ENCODE peak calls at places on chromosomes 6 and 20, in nine cellular contexts. One of them, this sample, is unnamed.

GRCh38 chr6:158793432-158793831 is 25.7 kb downstream of the EZR start:
- DNase-seq in stimulated activated CD8-positive, alpha-beta memory T cell treated with anti-CD3 and anti-CD28 coated beads, Interleukin-4, amount 100 ng/mL, for 1 hour: no peak
- DNase-seq in right cardiac atrium: no peak
- DNase-seq in activated CD8-positive, alpha-beta T cell treated with anti-CD3 and anti-CD28 coated beads, Interleukin-2, amount 10 ng/mL, durations not matched to agents 7 days and 5 days: no peak
- DNase-seq in uterus: no peak
- DNase-seq in ovary: no peak
- DNase-seq in aorta: no peak
- DNase-seq in kidney tubule cell: peak
- DNase-seq in activated effector memory CD4-positive, alpha-beta T cell treated with anti-CD3 and anti-CD28 coated beads, Interleukin-2, amount 50 U/mL, for 16 hours: no peak
- DNase-seq in this sample: no peak

GRCh38 chr6:105522626-105523322 is 119.9 kb upstream of the PREP start:
- DNase-seq in aorta: no peak
- DNase-seq in stimulated activated CD8-positive, alpha-beta memory T cell treated with anti-CD3 and anti-CD28 coated beads, Interleukin-4, amount 100 ng/mL, for 1 hour: no peak
- DNase-seq in kidney tubule cell: peak
- DNase-seq in uterus: no peak
- DNase-seq in ovary: no peak
- DNase-seq in right cardiac atrium: no peak
- DNase-seq in activated CD8-positive, alpha-beta T cell treated with anti-CD3 and anti-CD28 coated beads, Interleukin-2, amount 10 ng/mL, durations not matched to agents 7 days and 5 days: no peak
- DNase-seq in activated effector memory CD4-positive, alpha-beta T cell treated with anti-CD3 and anti-CD28 coated beads, Interleukin-2, amount 50 U/mL, for 16 hours: no peak
- DNase-seq in this sample: no peak

GRCh38 chr6:45930419-45931059 is 85.1 kb downstream of the CLIC5 start:
- DNase-seq in right cardiac atrium: peak
- DNase-seq in stimulated activated CD8-positive, alpha-beta memory T cell treated with anti-CD3 and anti-CD28 coated beads, Interleukin-4, amount 100 ng/mL, for 1 hour: peak
- DNase-seq in uterus: peak
- DNase-seq in aorta: peak
- DNase-seq in kidney tubule cell: peak
- DNase-seq in ovary: peak
- DNase-seq in activated CD8-positive, alpha-beta T cell treated with anti-CD3 and anti-CD28 coated beads, Interleukin-2, amount 10 ng/mL, durations not matched to agents 7 days and 5 days: peak
- DNase-seq in activated effector memory CD4-positive, alpha-beta T cell treated with anti-CD3 and anti-CD28 coated beads, Interleukin-2, amount 50 U/mL, for 16 hours: peak
- DNase-seq in this sample: peak

GRCh38 chr6:83221886-83222479 is 28.8 kb downstream of the RWDD2A start:
- DNase-seq in stimulated activated CD8-positive, alpha-beta memory T cell treated with anti-CD3 and anti-CD28 coated beads, Interleukin-4, amount 100 ng/mL, for 1 hour: no peak
- DNase-seq in ovary: no peak
- DNase-seq in right cardiac atrium: no peak
- DNase-seq in uterus: no peak
- DNase-seq in aorta: no peak
- DNase-seq in kidney tubule cell: peak
- DNase-seq in activated CD8-positive, alpha-beta T cell treated with anti-CD3 and anti-CD28 coated beads, Interleukin-2, amount 10 ng/mL, durations not matched to agents 7 days and 5 days: no peak
- DNase-seq in activated effector memory CD4-positive, alpha-beta T cell treated with anti-CD3 and anti-CD28 coated beads, Interleukin-2, amount 50 U/mL, for 16 hours: no peak
- DNase-seq in this sample: no peak

GRCh38 chr20:41632896-41633295 is 14.7 kb upstream of the CHD6 start:
- DNase-seq in activated CD8-positive, alpha-beta T cell treated with anti-CD3 and anti-CD28 coated beads, Interleukin-2, amount 10 ng/mL, durations not matched to agents 7 days and 5 days: no peak
- DNase-seq in stimulated activated CD8-positive, alpha-beta memory T cell treated with anti-CD3 and anti-CD28 coated beads, Interleukin-4, amount 100 ng/mL, for 1 hour: no peak
- DNase-seq in uterus: no peak
- DNase-seq in activated effector memory CD4-positive, alpha-beta T cell treated with anti-CD3 and anti-CD28 coated beads, Interleukin-2, amount 50 U/mL, for 16 hours: no peak
- DNase-seq in kidney tubule cell: peak
- DNase-seq in ovary: no peak
- DNase-seq in aorta: no peak
- DNase-seq in right cardiac atrium: no peak
- DNase-seq in this sample: no peak

GRCh38 chr6:101003075-101003474 is 121.9 kb upstream of the ASCC3 start:
- DNase-seq in ovary: no peak
- DNase-seq in stimulated activated CD8-positive, alpha-beta memory T cell treated with anti-CD3 and anti-CD28 coated beads, Interleukin-4, amount 100 ng/mL, for 1 hour: no peak
- DNase-seq in aorta: no peak
- DNase-seq in activated effector memory CD4-positive, alpha-beta T cell treated with anti-CD3 and anti-CD28 coated beads, Interleukin-2, amount 50 U/mL, for 16 hours: no peak
- DNase-seq in right cardiac atrium: no peak
- DNase-seq in kidney tubule cell: no peak
- DNase-seq in activated CD8-positive, alpha-beta T cell treated with anti-CD3 and anti-CD28 coated beads, Interleukin-2, amount 10 ng/mL, durations not matched to agents 7 days and 5 days: no peak
- DNase-seq in uterus: no peak
- DNase-seq in this sample: no peak

GRCh38 chr20:35663516-35663812 is 1.2 kb downstream of the CPNE1 start:
- DNase-seq in right cardiac atrium: no peak
- DNase-seq in activated CD8-positive, alpha-beta T cell treated with anti-CD3 and anti-CD28 coated beads, Interleukin-2, amount 10 ng/mL, durations not matched to agents 7 days and 5 days: no peak
- DNase-seq in stimulated activated CD8-positive, alpha-beta memory T cell treated with anti-CD3 and anti-CD28 coated beads, Interleukin-4, amount 100 ng/mL, for 1 hour: no peak
- DNase-seq in aorta: no peak
- DNase-seq in uterus: no peak
- DNase-seq in kidney tubule cell: peak
- DNase-seq in ovary: no peak
- DNase-seq in activated effector memory CD4-positive, alpha-beta T cell treated with anti-CD3 and anti-CD28 coated beads, Interleukin-2, amount 50 U/mL, for 16 hours: no peak
- DNase-seq in this sample: no peak

GRCh38 chr6:108914235-108915022 is 66.2 kb downstream of the ARMC2 start:
- DNase-seq in kidney tubule cell: peak
- DNase-seq in activated CD8-positive, alpha-beta T cell treated with anti-CD3 and anti-CD28 coated beads, Interleukin-2, amount 10 ng/mL, durations not matched to agents 7 days and 5 days: peak
- DNase-seq in right cardiac atrium: no peak
- DNase-seq in ovary: peak
- DNase-seq in aorta: no peak
- DNase-seq in uterus: no peak
- DNase-seq in activated effector memory CD4-positive, alpha-beta T cell treated with anti-CD3 and anti-CD28 coated beads, Interleukin-2, amount 50 U/mL, for 16 hours: peak
- DNase-seq in stimulated activated CD8-positive, alpha-beta memory T cell treated with anti-CD3 and anti-CD28 coated beads, Interleukin-4, amount 100 ng/mL, for 1 hour: no peak
- DNase-seq in this sample: no peak

GRCh38 chr6:95723638-95724037 is 146.3 kb downstream of the MANEA start:
- DNase-seq in kidney tubule cell: no peak
- DNase-seq in ovary: no peak
- DNase-seq in activated effector memory CD4-positive, alpha-beta T cell treated with anti-CD3 and anti-CD28 coated beads, Interleukin-2, amount 50 U/mL, for 16 hours: no peak
- DNase-seq in activated CD8-positive, alpha-beta T cell treated with anti-CD3 and anti-CD28 coated beads, Interleukin-2, amount 10 ng/mL, durations not matched to agents 7 days and 5 days: no peak
- DNase-seq in aorta: no peak
- DNase-seq in right cardiac atrium: no peak
- DNase-seq in stimulated activated CD8-positive, alpha-beta memory T cell treated with anti-CD3 and anti-CD28 coated beads, Interleukin-4, amount 100 ng/mL, for 1 hour: no peak
- DNase-seq in uterus: no peak
- DNase-seq in this sample: no peak

GRCh38 chr6:156912431-156912830 is 135.3 kb downstream of the ARID1B start:
- DNase-seq in activated CD8-positive, alpha-beta T cell treated with anti-CD3 and anti-CD28 coated beads, Interleukin-2, amount 10 ng/mL, durations not matched to agents 7 days and 5 days: peak
- DNase-seq in stimulated activated CD8-positive, alpha-beta memory T cell treated with anti-CD3 and anti-CD28 coated beads, Interleukin-4, amount 100 ng/mL, for 1 hour: no peak
- DNase-seq in uterus: no peak
- DNase-seq in right cardiac atrium: no peak
- DNase-seq in aorta: no peak
- DNase-seq in kidney tubule cell: no peak
- DNase-seq in ovary: no peak
- DNase-seq in activated effector memory CD4-positive, alpha-beta T cell treated with anti-CD3 and anti-CD28 coated beads, Interleukin-2, amount 50 U/mL, for 16 hours: no peak
- DNase-seq in this sample: no peak

GRCh38 chr20:32288225-32288849 is 10.9 kb downstream of the KIF3B start:
- DNase-seq in aorta: no peak
- DNase-seq in uterus: no peak
- DNase-seq in activated effector memory CD4-positive, alpha-beta T cell treated with anti-CD3 and anti-CD28 coated beads, Interleukin-2, amount 50 U/mL, for 16 hours: no peak
- DNase-seq in activated CD8-positive, alpha-beta T cell treated with anti-CD3 and anti-CD28 coated beads, Interleukin-2, amount 10 ng/mL, durations not matched to agents 7 days and 5 days: no peak
- DNase-seq in ovary: no peak
- DNase-seq in stimulated activated CD8-positive, alpha-beta memory T cell treated with anti-CD3 and anti-CD28 coated beads, Interleukin-4, amount 100 ng/mL, for 1 hour: no peak
- DNase-seq in right cardiac atrium: no peak
- DNase-seq in kidney tubule cell: no peak
- DNase-seq in this sample: no peak

GRCh38 chr6:83257791-83258190 is 64.6 kb downstream of the RWDD2A start:
- DNase-seq in activated effector memory CD4-positive, alpha-beta T cell treated with anti-CD3 and anti-CD28 coated beads, Interleukin-2, amount 50 U/mL, for 16 hours: no peak
- DNase-seq in activated CD8-positive, alpha-beta T cell treated with anti-CD3 and anti-CD28 coated beads, Interleukin-2, amount 10 ng/mL, durations not matched to agents 7 days and 5 days: no peak
- DNase-seq in stimulated activated CD8-positive, alpha-beta memory T cell treated with anti-CD3 and anti-CD28 coated beads, Interleukin-4, amount 100 ng/mL, for 1 hour: no peak
- DNase-seq in kidney tubule cell: no peak
- DNase-seq in aorta: no peak
- DNase-seq in uterus: no peak
- DNase-seq in ovary: no peak
- DNase-seq in right cardiac atrium: no peak
- DNase-seq in this sample: no peak

GRCh38 chr20:24102749-24103148 is 114.2 kb upstream of the GGTLC1 start:
- DNase-seq in activated effector memory CD4-positive, alpha-beta T cell treated with anti-CD3 and anti-CD28 coated beads, Interleukin-2, amount 50 U/mL, for 16 hours: no peak
- DNase-seq in uterus: no peak
- DNase-seq in right cardiac atrium: no peak
- DNase-seq in activated CD8-positive, alpha-beta T cell treated with anti-CD3 and anti-CD28 coated beads, Interleukin-2, amount 10 ng/mL, durations not matched to agents 7 days and 5 days: no peak
- DNase-seq in stimulated activated CD8-positive, alpha-beta memory T cell treated with anti-CD3 and anti-CD28 coated beads, Interleukin-4, amount 100 ng/mL, for 1 hour: no peak
- DNase-seq in kidney tubule cell: peak
- DNase-seq in aorta: no peak
- DNase-seq in ovary: no peak
- DNase-seq in this sample: no peak

GRCh38 chr6:43942616-43943015 is 172.6 kb downstream of the VEGFA start:
- DNase-seq in activated CD8-positive, alpha-beta T cell treated with anti-CD3 and anti-CD28 coated beads, Interleukin-2, amount 10 ng/mL, durations not matched to agents 7 days and 5 days: no peak
- DNase-seq in ovary: no peak
- DNase-seq in aorta: no peak
- DNase-seq in uterus: no peak
- DNase-seq in kidney tubule cell: no peak
- DNase-seq in stimulated activated CD8-positive, alpha-beta memory T cell treated with anti-CD3 and anti-CD28 coated beads, Interleukin-4, amount 100 ng/mL, for 1 hour: no peak
- DNase-seq in right cardiac atrium: no peak
- DNase-seq in activated effector memory CD4-positive, alpha-beta T cell treated with anti-CD3 and anti-CD28 coated beads, Interleukin-2, amount 50 U/mL, for 16 hours: no peak
- DNase-seq in this sample: peak

GRCh38 chr6:111805511-111806181 is 67.6 kb downstream of the FYN start:
- DNase-seq in stimulated activated CD8-positive, alpha-beta memory T cell treated with anti-CD3 and anti-CD28 coated beads, Interleukin-4, amount 100 ng/mL, for 1 hour: no peak
- DNase-seq in kidney tubule cell: peak
- DNase-seq in activated effector memory CD4-positive, alpha-beta T cell treated with anti-CD3 and anti-CD28 coated beads, Interleukin-2, amount 50 U/mL, for 16 hours: peak
- DNase-seq in ovary: no peak
- DNase-seq in uterus: no peak
- DNase-seq in aorta: no peak
- DNase-seq in activated CD8-positive, alpha-beta T cell treated with anti-CD3 and anti-CD28 coated beads, Interleukin-2, amount 10 ng/mL, durations not matched to agents 7 days and 5 days: peak
- DNase-seq in right cardiac atrium: no peak
- DNase-seq in this sample: no peak

GRCh38 chr6:135535989-135536414 is 38.5 kb upstream of the AHI1 start:
- DNase-seq in kidney tubule cell: peak
- DNase-seq in stimulated activated CD8-positive, alpha-beta memory T cell treated with anti-CD3 and anti-CD28 coated beads, Interleukin-4, amount 100 ng/mL, for 1 hour: no peak
- DNase-seq in aorta: no peak
- DNase-seq in ovary: peak
- DNase-seq in activated CD8-positive, alpha-beta T cell treated with anti-CD3 and anti-CD28 coated beads, Interleukin-2, amount 10 ng/mL, durations not matched to agents 7 days and 5 days: peak
- DNase-seq in right cardiac atrium: no peak
- DNase-seq in uterus: no peak
- DNase-seq in activated effector memory CD4-positive, alpha-beta T cell treated with anti-CD3 and anti-CD28 coated beads, Interleukin-2, amount 50 U/mL, for 16 hours: no peak
- DNase-seq in this sample: no peak

GRCh38 chr20:12173333-12173732 is 255.6 kb downstream of the BTBD3 start:
- DNase-seq in ovary: no peak
- DNase-seq in aorta: no peak
- DNase-seq in activated CD8-positive, alpha-beta T cell treated with anti-CD3 and anti-CD28 coated beads, Interleukin-2, amount 10 ng/mL, durations not matched to agents 7 days and 5 days: no peak
- DNase-seq in uterus: no peak
- DNase-seq in activated effector memory CD4-positive, alpha-beta T cell treated with anti-CD3 and anti-CD28 coated beads, Interleukin-2, amount 50 U/mL, for 16 hours: no peak
- DNase-seq in stimulated activated CD8-positive, alpha-beta memory T cell treated with anti-CD3 and anti-CD28 coated beads, Interleukin-4, amount 100 ng/mL, for 1 hour: no peak
- DNase-seq in right cardiac atrium: no peak
- DNase-seq in kidney tubule cell: no peak
- DNase-seq in this sample: no peak

GRCh38 chr20:53202781-53203180 is 230.6 kb downstream of the TSHZ2 start:
- DNase-seq in kidney tubule cell: peak
- DNase-seq in stimulated activated CD8-positive, alpha-beta memory T cell treated with anti-CD3 and anti-CD28 coated beads, Interleukin-4, amount 100 ng/mL, for 1 hour: no peak
- DNase-seq in activated effector memory CD4-positive, alpha-beta T cell treated with anti-CD3 and anti-CD28 coated beads, Interleukin-2, amount 50 U/mL, for 16 hours: no peak
- DNase-seq in activated CD8-positive, alpha-beta T cell treated with anti-CD3 and anti-CD28 coated beads, Interleukin-2, amount 10 ng/mL, durations not matched to agents 7 days and 5 days: no peak
- DNase-seq in ovary: no peak
- DNase-seq in uterus: no peak
- DNase-seq in right cardiac atrium: no peak
- DNase-seq in aorta: no peak
- DNase-seq in this sample: no peak

GRCh38 chr20:19661717-19662637 is 96.1 kb upstream of the RIN2 start:
- DNase-seq in aorta: no peak
- DNase-seq in kidney tubule cell: peak
- DNase-seq in right cardiac atrium: peak
- DNase-seq in uterus: peak
- DNase-seq in activated CD8-positive, alpha-beta T cell treated with anti-CD3 and anti-CD28 coated beads, Interleukin-2, amount 10 ng/mL, durations not matched to agents 7 days and 5 days: peak
- DNase-seq in ovary: peak
- DNase-seq in activated effector memory CD4-positive, alpha-beta T cell treated with anti-CD3 and anti-CD28 coated beads, Interleukin-2, amount 50 U/mL, for 16 hours: peak
- DNase-seq in stimulated activated CD8-positive, alpha-beta memory T cell treated with anti-CD3 and anti-CD28 coated beads, Interleukin-4, amount 100 ng/mL, for 1 hour: no peak
- DNase-seq in this sample: peak

GRCh38 chr6:110875548-110876169 is 1.1 kb downstream of the AMD1 start:
- DNase-seq in stimulated activated CD8-positive, alpha-beta memory T cell treated with anti-CD3 and anti-CD28 coated beads, Interleukin-4, amount 100 ng/mL, for 1 hour: peak
- DNase-seq in activated CD8-positive, alpha-beta T cell treated with anti-CD3 and anti-CD28 coated beads, Interleukin-2, amount 10 ng/mL, durations not matched to agents 7 days and 5 days: peak
- DNase-seq in right cardiac atrium: peak
- DNase-seq in activated effector memory CD4-positive, alpha-beta T cell treated with anti-CD3 and anti-CD28 coated beads, Interleukin-2, amount 50 U/mL, for 16 hours: peak
- DNase-seq in aorta: peak
- DNase-seq in uterus: peak
- DNase-seq in kidney tubule cell: peak
- DNase-seq in ovary: peak
- DNase-seq in this sample: no peak

GRCh38 chr6:70479236-70479635 is 65.9 kb downstream of the FAM135A start:
- DNase-seq in aorta: no peak
- DNase-seq in activated effector memory CD4-positive, alpha-beta T cell treated with anti-CD3 and anti-CD28 coated beads, Interleukin-2, amount 50 U/mL, for 16 hours: no peak
- DNase-seq in uterus: no peak
- DNase-seq in ovary: no peak
- DNase-seq in stimulated activated CD8-positive, alpha-beta memory T cell treated with anti-CD3 and anti-CD28 coated beads, Interleukin-4, amount 100 ng/mL, for 1 hour: no peak
- DNase-seq in activated CD8-positive, alpha-beta T cell treated with anti-CD3 and anti-CD28 coated beads, Interleukin-2, amount 10 ng/mL, durations not matched to agents 7 days and 5 days: no peak
- DNase-seq in right cardiac atrium: no peak
- DNase-seq in kidney tubule cell: no peak
- DNase-seq in this sample: no peak

GRCh38 chr6:11160199-11160598 is 48.7 kb upstream of the ERVFRD-1 start:
- DNase-seq in activated effector memory CD4-positive, alpha-beta T cell treated with anti-CD3 and anti-CD28 coated beads, Interleukin-2, amount 50 U/mL, for 16 hours: no peak
- DNase-seq in kidney tubule cell: no peak
- DNase-seq in right cardiac atrium: no peak
- DNase-seq in ovary: no peak
- DNase-seq in stimulated activated CD8-positive, alpha-beta memory T cell treated with anti-CD3 and anti-CD28 coated beads, Interleukin-4, amount 100 ng/mL, for 1 hour: no peak
- DNase-seq in aorta: no peak
- DNase-seq in activated CD8-positive, alpha-beta T cell treated with anti-CD3 and anti-CD28 coated beads, Interleukin-2, amount 10 ng/mL, durations not matched to agents 7 days and 5 days: no peak
- DNase-seq in uterus: no peak
- DNase-seq in this sample: no peak